ENCODE peak calls at places on chromosomes 3 and 15, in six cellular contexts. J, D, S, X, Z and M are unnamed samples.
A peak's percentile ranks its signal among the peaks of the same experiment; 100 is the strongest.

GRCh38 chr15:30065025-30065801 is 17.5 kb upstream of the GOLGA8J start:
- DNase-seq in J (peak; percentile 42), Z (peak; percentile 71), D (no peak), S (no peak), X (peak; percentile 18), M (no peak)

GRCh38 chr15:42215854-42216829 is 8.0 kb upstream of the VPS39 start:
- DNase-seq in X (no peak), J (no peak), Z (no peak), D (no peak), S (peak; percentile 11), M (no peak)

GRCh38 chr3:137948400-137949072 is 61.4 kb upstream of the CLDN18 start:
- DNase-seq in X (no peak), S (peak; percentile 18), D (no peak), J (no peak), Z (no peak), M (no peak)

GRCh38 chr15:42329161-42329560 is 30.1 kb upstream of the CAPN3 start:
- DNase-seq in D (no peak), S (no peak), J (no peak), Z (no peak), X (no peak), M (no peak)

GRCh38 chr15:31409196-31409595 is 82.6 kb downstream of the KLF13 start:
- DNase-seq in Z (no peak), D (no peak), J (no peak), S (no peak), X (no peak), M (no peak)

GRCh38 chr15:81410318-81410753 is 36.3 kb upstream of the TMC3 start:
- DNase-seq in Z (peak; percentile 66), J (peak; percentile 77), D (peak; percentile 76), X (peak; percentile 74), S (peak; percentile 88), M (peak; percentile 75)

GRCh38 chr15:71252036-71252898 is 137.0 kb downstream of the THSD4 start:
- DNase-seq in Z (peak; percentile 71), S (no peak), J (peak; percentile 99), X (peak; percentile 56), D (no peak), M (no peak)

GRCh38 chr15:23438816-23439466 is 8.1 kb downstream of the GOLGA6L2 start:
- DNase-seq in Z (no peak), D (no peak), X (no peak), S (no peak), J (no peak), M (no peak)

GRCh38 chr15:89836255-89837133 is 21.8 kb upstream of the ANPEP start:
- DNase-seq in X (peak; percentile 96), J (peak; percentile 83), S (peak; percentile 71), Z (peak; percentile 98), D (no peak), M (no peak)

GRCh38 chr3:56764904-56765445 is 36.8 kb downstream of the ARHGEF3 start:
- DNase-seq in S (no peak), X (no peak), D (no peak), Z (peak; percentile 64), J (no peak), M (no peak)

GRCh38 chr3:53161820-53162671 is 1.0 kb downstream of the PRKCD start:
- DNase-seq in X (peak; percentile 20), J (no peak), D (no peak), Z (peak; percentile 59), S (peak; percentile 59), M (peak; percentile 47)

GRCh38 chr15:26771917-26772587 is 814 bp downstream of the GABRB3 start:
- DNase-seq in J (no peak), Z (no peak), X (no peak), S (no peak), D (peak; percentile 17), M (no peak)

GRCh38 chr3:100880072-100880471 is 113.1 kb downstream of the ABI3BP start:
- DNase-seq in X (peak; percentile 19), D (no peak), J (no peak), S (no peak), Z (no peak), M (no peak)

GRCh38 chr15:78204351-78205309 is 29.7 kb downstream of the ACSBG1 start:
- DNase-seq in D (no peak), J (no peak), Z (peak; percentile 43), S (no peak), X (no peak), M (peak; percentile 21)

GRCh38 chr3:187188931-187189330 is 8.4 kb upstream of the RTP1 start:
- DNase-seq in Z (peak; percentile 18), J (no peak), S (no peak), X (peak; percentile 49), D (no peak), M (no peak)

GRCh38 chr3:161275919-161276318 is 54.8 kb downstream of the NMD3 start:
- DNase-seq in X (no peak), D (no peak), S (no peak), J (no peak), Z (no peak), M (no peak)

GRCh38 chr3:161272524-161272923 is 51.4 kb downstream of the NMD3 start:
- DNase-seq in S (no peak), Z (no peak), X (no peak), D (no peak), J (no peak), M (no peak)

GRCh38 chr3:161271646-161272045 is 50.5 kb downstream of the NMD3 start:
- DNase-seq in D (no peak), Z (no peak), J (no peak), X (no peak), S (no peak), M (no peak)

GRCh38 chr3:161274691-161275298 is 53.7 kb downstream of the NMD3 start:
- DNase-seq in J (no peak), X (peak; percentile 63), Z (peak; percentile 64), S (peak; percentile 83), D (peak; percentile 18), M (peak; percentile 43)

GRCh38 chr3:161273589-161274218 is 52.6 kb downstream of the NMD3 start:
- DNase-seq in Z (peak; percentile 47), D (peak; percentile 9), X (peak; percentile 52), S (peak; percentile 37), J (peak; percentile 6), M (no peak)
- H2AK5ac ChIP-seq in Z (no peak overlapping the region), D (no peak overlapping the region), X (no peak overlapping the region), S (no peak overlapping the region), J (no peak overlapping the region), M (no peak overlapping the region)

GRCh38 chr3:171825222-171825828 is 15.0 kb upstream of the PLD1 start:
- DNase-seq in Z (peak; percentile 99), D (no peak), X (peak; percentile 96), S (peak; percentile 15), J (peak; percentile 66), M (no peak)
- H3K4me1 ChIP-seq in Z (peaks cover 14% of the 10 kb centered on the region), D (peaks cover 9% of the 10 kb centered on the region), X (peaks cover 14% of the 10 kb centered on the region), S (no peaks in the 10 kb centered on the region), J (no peaks in the 10 kb centered on the region), M (peaks cover 12% of the 10 kb centered on the region)

GRCh38 chr3:32818431-32819085 is 761 bp downstream of the TRIM71 start:
- DNase-seq in X (no peak), J (peak; percentile 44), D (no peak), S (no peak), Z (no peak), M (no peak)
- H2AK5ac ChIP-seq in X (no peak overlapping the region), J (peak overlapping the region; percentile 43), D (peak overlapping the region; percentile 99), S (no peak overlapping the region), Z (no peak overlapping the region), M (no peak overlapping the region)

GRCh38 chr3:173659972-173660371 is 262.4 kb downstream of the NLGN1 start:
- DNase-seq in D (no peak), Z (no peak), J (peak; percentile 51), S (peak; percentile 4), X (no peak), M (no peak)
- H3K4me1 ChIP-seq in D (peaks cover 4% of the 10 kb centered on the region), Z (no peaks in the 10 kb centered on the region), J (no peaks in the 10 kb centered on the region), S (no peaks in the 10 kb centered on the region), X (no peaks in the 10 kb centered on the region), M (no peaks in the 10 kb centered on the region)

DNA sequence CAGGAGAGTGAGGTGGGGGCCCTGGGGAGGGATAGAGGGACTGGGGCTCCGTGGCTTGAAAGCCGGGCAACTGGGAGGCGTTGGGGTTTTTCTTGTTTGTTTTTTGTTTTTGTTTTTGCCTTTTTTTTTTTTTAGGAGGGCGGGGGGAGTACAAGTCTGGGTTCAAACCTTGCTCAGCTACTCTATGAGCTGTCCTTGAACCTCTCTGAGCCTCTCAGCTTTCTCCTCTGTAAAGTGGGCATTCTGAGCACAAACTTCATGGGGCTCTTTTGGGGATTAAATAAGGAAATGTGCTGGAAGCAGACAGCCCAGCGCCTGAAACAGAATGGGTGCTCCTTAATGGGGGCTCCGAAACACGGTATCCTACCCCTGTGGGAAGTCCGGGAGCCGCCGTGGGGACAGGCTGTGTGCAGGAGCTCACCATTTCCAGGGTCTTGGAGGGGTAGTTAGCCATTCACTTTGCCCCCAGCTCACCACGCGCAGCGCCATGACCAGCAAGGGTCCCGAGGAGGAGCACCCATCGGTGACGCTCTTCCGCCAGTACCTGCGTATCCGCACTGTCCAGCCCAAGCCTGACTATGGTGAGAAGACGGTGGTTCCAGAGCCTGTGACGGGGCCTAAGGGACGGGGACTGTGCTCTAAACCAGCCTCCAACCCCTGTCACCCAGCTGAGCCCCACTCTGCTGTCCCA is 388 bp downstream of the ACY1 start:
- DNase-seq in X (no peak), J (no peak), D (no peak), Z (no peak), S (no peak), M (no peak)
- H2AK5ac ChIP-seq in X (peak overlapping the region; percentile 98), J (peak overlapping the region; percentile 14), D (peak overlapping the region; percentile 99), Z (peak overlapping the region; percentile 79), S (no peak overlapping the region), M (no peak overlapping the region)

DNA sequence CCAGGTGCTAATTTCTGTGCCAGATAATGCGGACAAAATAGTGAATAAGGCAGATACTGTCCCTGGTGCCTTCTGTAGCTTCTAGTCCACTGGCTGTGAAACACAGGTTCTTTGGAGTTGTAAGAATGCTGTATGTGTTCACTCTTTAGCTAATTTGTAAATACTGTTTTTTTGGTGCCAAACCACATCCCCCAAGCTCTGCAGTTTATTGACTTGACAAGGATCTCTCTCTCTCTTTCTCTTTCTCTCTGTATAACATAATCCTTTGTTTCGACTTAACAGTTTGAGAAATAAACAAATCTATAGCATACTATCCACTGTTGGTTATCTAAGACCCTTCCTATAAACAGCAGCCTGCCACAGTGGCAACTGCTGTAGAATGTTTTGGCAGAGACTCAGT is 7.5 kb downstream of the SMAD3 start:
- DNase-seq in J (no peak), X (peak; percentile 37), S (no peak), Z (peak; percentile 67), D (no peak), M (no peak)
- H3K4me1 ChIP-seq in J (peaks cover 28% of the 10 kb centered on the region), X (peaks cover 37% of the 10 kb centered on the region), S (peaks cover 19% of the 10 kb centered on the region), Z (peaks cover 17% of the 10 kb centered on the region), D (peaks cover 16% of the 10 kb centered on the region), M (peaks cover 8% of the 10 kb centered on the region)